ENCODE peak calls at places on chromosomes 6 and 20, in four cellular contexts. U, X, W and Y are unnamed samples.

GRCh38 chr20:40314278-40314677 is 374.8 kb downstream of the MAFB start:
- DNase-seq in U (no peak), X (no peak), W (no peak), Y (no peak)

GRCh38 chr6:133587841-133588240 is 301.1 kb upstream of the TCF21 start:
- DNase-seq in U (no peak), X (no peak), W (peak), Y (no peak)

GRCh38 chr20:50169329-50169823 is 15.9 kb upstream of the PEDS1 start:
- DNase-seq in U (no peak), X (peak), W (peak), Y (peak)

GRCh38 chr6:108497883-108498282 is 62.8 kb upstream of the FOXO3 start:
- DNase-seq in U (no peak), X (peak), W (no peak), Y (peak)

GRCh38 chr6:141562181-141562800 is 570.4 kb upstream of the GJE1 start:
- DNase-seq in U (peak), X (peak), W (no peak), Y (peak)

GRCh38 chr6:11309947-11310665 is 77.6 kb upstream of the NEDD9 start:
- DNase-seq in U (peak), X (no peak), W (peak), Y (no peak)

GRCh38 chr20:57347393-57347792 is 3.7 kb upstream of the RAE1 start:
- DNase-seq in U (no peak), X (no peak), W (no peak), Y (no peak)

GRCh38 chr6:131755597-131755996 is 44.8 kb upstream of the CTAGE9 start:
- DNase-seq in U (no peak), X (no peak), W (peak), Y (no peak)

GRCh38 chr6:56155634-56156141 is 91.7 kb downstream of the COL21A1 start:
- DNase-seq in U (no peak), X (no peak), W (no peak), Y (no peak)

GRCh38 chr6:71886184-71887005 is at the start of gene RIMS1:
- DNase-seq in U (peak), X (peak), W (no peak), Y (peak)

GRCh38 chr6:8435845-8436168 is 462 bp upstream of the SLC35B3 start:
- DNase-seq in U (no peak), X (no peak), W (no peak), Y (no peak)

GRCh38 chr20:51366155-51366886 is 176.2 kb downstream of the NFATC2 start:
- DNase-seq in U (no peak), X (no peak), W (peak), Y (peak)

GRCh38 chr20:1320902-1321653 is 7.9 kb downstream of the SDCBP2 start:
- DNase-seq in U (no peak), X (no peak), W (no peak), Y (no peak)

GRCh38 chr6:43274916-43275597 is 23.0 kb upstream of the SLC22A7 start:
- DNase-seq in U (peak), X (no peak), W (no peak), Y (peak)

GRCh38 chr6:133764011-133764812 is 124.7 kb upstream of the TCF21 start:
- DNase-seq in U (no peak), X (no peak), W (no peak), Y (no peak)

GRCh38 chr20:37528442-37529213 is 952 bp upstream of the BLCAP start:
- DNase-seq in U (no peak), X (no peak), W (no peak), Y (no peak)

GRCh38 chr6:133740784-133741183 is 148.1 kb upstream of the TCF21 start:
- DNase-seq in U (no peak), X (no peak), W (no peak), Y (no peak)

GRCh38 chr6:102749210-102749971 is 1355.9 kb downstream of the GRIK2 start:
- DNase-seq in U (no peak), X (no peak), W (no peak), Y (no peak)

GRCh38 chr20:699811-700338 is 24.3 kb upstream of the SCRT2 start:
- DNase-seq in U (no peak), X (no peak), W (no peak), Y (no peak)

GRCh38 chr20:44742304-44743079 is 3.2 kb upstream of the KCNK15 start:
- DNase-seq in U (no peak), X (no peak), W (no peak), Y (no peak)

GRCh38 chr6:51494342-51494741 is 593.1 kb downstream of the PKHD1 start:
- DNase-seq in U (no peak), X (no peak), W (no peak), Y (no peak)

GRCh38 chr20:4011226-4011975 is 4.0 kb downstream of the RNF24 start:
- DNase-seq in U (no peak), X (no peak), W (no peak), Y (no peak)

GRCh38 chr6:10834823-10835222 is 3.5 kb downstream of the MAK start:
- DNase-seq in U (no peak), X (no peak), W (no peak), Y (no peak)

GRCh38 chr6:44628347-44628746 is 240.8 kb downstream of the CDC5L start:
- DNase-seq in U (no peak), X (no peak), W (no peak), Y (no peak)

GRCh38 chr6:108652375-108652774 is 91.7 kb downstream of the FOXO3 start:
- DNase-seq in U (no peak), X (no peak), W (no peak), Y (no peak)

GRCh38 chr6:25085761-25086160 is 150.0 kb upstream of the RIPOR2 start:
- DNase-seq in U (no peak), X (peak), W (no peak), Y (no peak)

GRCh38 chr6:2819891-2820814 is 21.5 kb downstream of the SERPINB1 start:
- DNase-seq in U (no peak), X (no peak), W (no peak), Y (no peak)

GRCh38 chr20:26208296-26209091 is 511.8 kb upstream of the ZNF337 start:
- DNase-seq in U (peak), X (peak), W (no peak), Y (no peak)

GRCh38 chr6:88823998-88824397 is 139.4 kb downstream of the RNGTT start:
- DNase-seq in U (no peak), X (no peak), W (peak), Y (no peak)

GRCh38 chr6:328184-328670 is 35.9 kb downstream of the DUSP22 start:
- DNase-seq in U (no peak), X (no peak), W (peak), Y (no peak)

GRCh38 chr6:138287144-138287955 is 69.1 kb upstream of the PBOV1 start:
- DNase-seq in U (no peak), X (peak), W (no peak), Y (peak)

GRCh38 chr20:59351148-59352040 is 51.0 kb downstream of the EDN3 start:
- DNase-seq in U (no peak), X (no peak), W (no peak), Y (no peak)

GRCh38 chr6:128605961-128606360 is 85.6 kb upstream of the PTPRK start:
- DNase-seq in U (no peak), X (no peak), W (no peak), Y (no peak)

GRCh38 chr20:47770931-47771330 is 14.3 kb downstream of the SULF2 start:
- DNase-seq in U (no peak), X (no peak), W (no peak), Y (no peak)

GRCh38 chr6:156564128-156564806 is 212.9 kb upstream of the ARID1B start:
- DNase-seq in U (peak), X (peak), W (peak), Y (peak)
- TF ChIP-seq CTCF in U (peak), X (peak), W (peak), Y (peak)

GRCh38 chr6:161107779-161108380 is 116.3 kb downstream of the MAP3K4 start:
- DNase-seq in U (no peak), X (no peak), W (no peak), Y (no peak)
- TF ChIP-seq CTCF in U (no peak), X (no peak), W (no peak), Y (no peak)

GRCh38 chr20:62804021-62804631 is 509 bp upstream of the OGFR start:
- DNase-seq in U (no peak), X (no peak), W (no peak), Y (no peak)

GRCh38 chr20:62799873-62800272 is 3.6 kb downstream of the MRGBP start:
- DNase-seq in U (no peak), X (no peak), W (no peak), Y (no peak)

GRCh38 chr20:62800314-62801259 is 4.0 kb upstream of the OGFR start:
- DNase-seq in U (no peak), X (no peak), W (no peak), Y (no peak)

GRCh38 chr20:62801284-62802010 is 3.2 kb upstream of the OGFR start:
- DNase-seq in U (no peak), X (no peak), W (no peak), Y (no peak)

DNA sequence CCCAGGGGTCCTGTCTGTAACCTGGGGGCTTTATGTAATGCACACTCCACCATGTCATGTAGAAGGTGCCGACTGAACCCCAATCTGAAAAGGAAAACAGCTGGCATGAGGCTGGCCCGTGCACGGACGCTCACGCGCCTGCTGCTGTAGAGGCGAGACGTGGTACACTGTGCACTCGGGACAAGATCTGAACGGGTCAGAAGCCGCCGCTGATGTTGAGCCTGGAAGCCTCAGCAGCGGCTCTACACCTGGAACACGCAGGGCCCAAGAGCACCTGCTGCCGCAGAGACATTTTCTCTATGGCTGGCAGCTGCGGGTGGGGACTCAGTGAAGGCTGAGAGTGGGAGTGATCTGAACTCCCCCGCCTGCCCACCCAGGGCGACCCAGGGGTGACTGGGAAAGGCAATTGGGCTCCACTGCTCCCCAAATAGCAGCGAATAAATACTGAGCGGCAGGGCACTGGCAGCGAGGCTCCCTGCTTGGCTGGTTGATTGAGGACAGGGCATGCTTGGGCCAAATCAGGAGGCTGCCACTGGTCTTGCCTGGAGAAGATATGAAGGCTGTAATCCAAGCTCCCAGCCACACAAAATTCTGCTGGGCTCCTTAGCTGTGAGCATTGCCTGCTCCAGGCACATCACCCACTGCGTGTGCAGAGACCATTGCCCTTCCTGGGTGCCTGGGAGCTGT is 2.5 kb upstream of the OGFR start:
- DNase-seq in U (no peak), X (no peak), W (no peak), Y (no peak)
- TF ChIP-seq CTCF in U (no peak), X (no peak), W (no peak), Y (no peak)

DNA sequence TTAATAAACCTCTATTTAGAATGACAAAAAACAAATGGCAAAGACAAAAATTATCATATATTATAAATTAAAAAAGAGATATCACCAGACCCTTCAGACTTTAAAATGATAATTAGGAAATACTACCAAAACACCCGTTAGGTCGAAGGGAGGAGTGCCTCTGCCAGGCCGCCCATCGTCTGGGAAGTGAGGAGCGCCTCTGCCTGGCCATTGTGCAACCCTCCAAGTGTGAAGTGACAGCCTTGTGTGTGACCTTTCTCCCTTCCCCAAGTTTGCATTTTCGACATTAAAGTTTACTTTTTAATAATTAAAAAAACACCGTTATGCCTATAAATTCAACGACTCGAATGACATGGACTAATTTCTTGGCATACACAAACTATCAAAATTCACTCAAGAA is 64.5 kb upstream of the TASP1 start:
- DNase-seq in U (no peak), X (no peak), W (no peak), Y (no peak)
- TF ChIP-seq CTCF in U (no peak), X (no peak), W (no peak), Y (no peak)

DNA sequence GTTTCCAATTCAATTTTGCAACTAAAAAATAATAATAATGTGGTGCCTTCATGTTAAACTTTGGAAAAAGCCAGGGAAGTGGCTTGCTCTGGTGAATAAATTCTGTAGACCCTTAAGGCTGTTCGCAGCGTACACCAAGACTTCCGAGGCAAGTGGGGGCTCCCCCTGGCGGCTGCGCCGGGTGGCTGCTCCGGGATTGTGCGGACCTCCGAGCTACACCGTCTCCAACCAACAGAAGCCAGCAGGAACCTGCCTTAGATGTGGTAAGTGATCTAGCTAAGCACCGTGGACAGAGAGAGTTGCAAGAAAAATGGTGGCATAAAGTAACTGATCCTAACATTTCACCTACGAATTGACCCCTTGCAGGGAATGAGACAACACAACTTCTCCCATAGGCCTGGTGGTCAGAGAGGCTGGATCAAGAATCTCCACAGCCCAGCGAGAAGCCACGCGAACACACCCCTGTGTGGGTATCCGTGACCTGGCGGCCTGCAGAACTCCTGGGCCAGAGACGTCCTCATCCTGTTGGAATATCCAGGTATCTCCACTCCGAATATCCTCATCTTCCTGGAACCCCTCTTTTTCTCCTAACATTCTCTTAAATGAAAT is 69.6 kb downstream of the TBXT start:
- DNase-seq in U (peak), X (peak), W (peak), Y (peak)
- TF ChIP-seq CTCF in U (peak), X (peak), W (peak), Y (peak)